ENCODE peak calls at places on chromosomes 4 and X, in four cellular contexts. P, Z, F and H are unnamed samples.

GRCh38 chrX:101619336-101619735 is 1.5 kb upstream of the ARMCX6 start:
- DNase-seq in Z (no peak), P (peak; percentile 22), F (peak; percentile 56), H (no peak)

GRCh38 chr4:47427936-47428335 is 35.6 kb downstream of the COMMD8 start:
- DNase-seq in F (no peak), P (no peak), Z (no peak), H (no peak)

GRCh38 chrX:119755981-119756533 is 2.3 kb upstream of the SOWAHD start:
- DNase-seq in Z (no peak), F (no peak), P (peak; percentile 73), H (no peak)

GRCh38 chrX:48460031-48460430 is 10.0 kb downstream of the SLC38A5 start:
- DNase-seq in F (no peak), P (no peak), Z (no peak), H (no peak)

GRCh38 chr4:138330531-138330930 is 88.4 kb upstream of the SLC7A11 start:
- DNase-seq in P (peak; percentile 27), Z (no peak), F (no peak), H (no peak)

GRCh38 chrX:102154218-102154860 is 1.4 kb downstream of the BEX5 start:
- DNase-seq in F (peak; percentile 31), P (no peak), Z (no peak), H (no peak)

GRCh38 chrX:155535866-155536265 is 76.9 kb downstream of the TMLHE start:
- DNase-seq in Z (no peak), P (peak; percentile 6), F (no peak), H (peak; percentile 0)

GRCh38 chr4:133592106-133592505 is 443.0 kb downstream of the PCDH10 start:
- DNase-seq in F (peak; percentile 2), P (no peak), Z (no peak), H (no peak)

GRCh38 chrX:20266810-20267598 is at the start of gene RPS6KA3:
- DNase-seq in F (peak; percentile 89), Z (peak; percentile 57), P (peak; percentile 79), H (peak; percentile 86)

GRCh38 chrX:24259544-24260240 is 54.2 kb downstream of the SUPT20HL2 start:
- DNase-seq in F (peak; percentile 79), P (peak; percentile 80), Z (peak; percentile 50), H (peak; percentile 79)

GRCh38 chr4:122205687-122206086 is 53.6 kb downstream of the BLTP1 start:
- DNase-seq in P (no peak), Z (no peak), F (no peak), H (no peak)

GRCh38 chr4:87950516-87950915 is 25.0 kb upstream of the SPP1 start:
- DNase-seq in P (no peak), Z (no peak), F (no peak), H (no peak)

GRCh38 chr4:87961993-87962791 is 13.3 kb upstream of the SPP1 start:
- DNase-seq in F (no peak), Z (no peak), P (peak; percentile 47), H (peak; percentile 69)

GRCh38 chr4:87953776-87954175 is 21.7 kb upstream of the SPP1 start:
- DNase-seq in P (no peak), F (no peak), Z (no peak), H (no peak)

GRCh38 chr4:87956501-87956900 is 19.0 kb upstream of the SPP1 start:
- DNase-seq in F (no peak), P (no peak), Z (no peak), H (no peak)
- H2AFZ ChIP-seq in F (no peak overlapping the region), P (no peak overlapping the region), Z (no peak overlapping the region), H (no peak overlapping the region)

DNA sequence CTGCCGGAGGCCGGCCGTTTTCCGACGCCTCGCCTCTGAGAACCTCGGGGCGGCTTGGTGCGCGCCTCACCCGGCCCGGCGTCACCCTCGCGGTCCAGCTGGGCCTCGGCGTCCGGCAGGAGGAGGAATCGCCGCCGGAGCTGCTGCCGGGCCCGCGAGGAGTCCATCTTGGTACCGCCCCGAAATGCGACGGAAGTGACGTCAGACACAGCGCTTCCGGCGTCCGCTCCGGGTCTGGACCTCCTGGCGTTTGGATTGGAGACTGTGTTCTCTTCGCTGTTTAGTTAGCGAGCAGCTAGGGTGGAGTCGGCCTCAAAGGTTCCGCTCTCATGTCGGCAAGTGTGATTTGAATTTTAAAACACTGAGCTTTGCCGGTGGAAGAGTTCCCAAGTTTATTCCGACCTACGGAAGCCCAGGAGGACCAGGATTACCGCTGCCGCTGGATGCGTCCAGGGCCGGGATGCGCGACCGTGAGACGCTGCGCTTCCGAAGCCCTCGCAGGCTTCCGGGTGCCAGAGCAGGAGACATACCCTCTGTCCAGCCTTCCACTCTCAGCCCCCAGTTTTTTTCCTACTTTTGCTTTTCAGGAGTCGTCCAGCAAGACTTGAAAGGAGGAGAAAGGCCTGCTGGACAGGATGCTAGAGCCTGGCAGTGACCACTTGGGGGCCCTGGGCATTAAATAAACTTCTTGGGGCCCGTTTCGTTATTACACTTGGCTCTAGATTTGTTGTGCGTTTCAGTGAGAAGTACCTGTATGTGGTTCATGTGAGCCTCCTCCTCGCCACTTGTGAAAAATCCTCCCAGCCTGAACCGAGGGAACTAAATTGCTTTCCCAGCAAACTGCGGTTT is at the start of gene TMEM128:
- DNase-seq in Z (peak; percentile 92), F (peak; percentile 96), P (peak; percentile 93), H (peak; percentile 97)
- H3K4me3 ChIP-seq in Z (peak within 1 kb of the TSS; percentile 94), F (peak within 1 kb of the TSS; percentile 92), P (peak within 1 kb of the TSS; percentile 90), H (peak within 1 kb of the TSS; percentile 84)

DNA sequence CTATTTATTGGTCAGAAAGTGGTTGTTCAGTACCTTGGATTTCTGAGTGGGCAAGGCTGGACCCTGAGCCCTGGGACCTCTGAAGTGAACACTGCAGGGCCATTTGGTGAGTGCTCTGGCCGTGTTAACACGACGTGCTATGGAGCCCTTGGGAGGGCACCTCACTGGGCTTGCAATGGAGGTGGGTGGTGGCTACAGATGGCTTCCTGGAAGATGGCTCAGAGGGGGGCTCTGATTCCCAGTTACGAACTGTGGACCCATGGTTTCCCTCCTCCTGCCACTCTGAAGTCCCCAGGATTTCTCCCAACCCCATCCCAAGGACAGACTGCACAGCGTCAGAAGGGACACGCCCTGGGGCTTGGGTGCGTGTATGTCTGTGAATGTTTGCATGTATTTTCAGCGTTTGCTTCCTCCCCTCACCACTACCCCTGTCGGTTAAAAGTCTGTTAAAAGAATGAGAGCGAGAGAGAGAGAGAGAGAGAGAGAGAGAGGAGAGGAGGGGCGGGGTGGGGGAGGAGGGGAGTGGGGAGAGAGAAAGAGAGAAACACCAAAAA is 3.7 kb upstream of the RHOH start:
- DNase-seq in F (no peak), Z (no peak), P (no peak), H (no peak)
- H3K4me2 ChIP-seq in F (peak overlapping the region; percentile 41), Z (no peak overlapping the region), P (no peak overlapping the region), H (no peak overlapping the region)

DNA sequence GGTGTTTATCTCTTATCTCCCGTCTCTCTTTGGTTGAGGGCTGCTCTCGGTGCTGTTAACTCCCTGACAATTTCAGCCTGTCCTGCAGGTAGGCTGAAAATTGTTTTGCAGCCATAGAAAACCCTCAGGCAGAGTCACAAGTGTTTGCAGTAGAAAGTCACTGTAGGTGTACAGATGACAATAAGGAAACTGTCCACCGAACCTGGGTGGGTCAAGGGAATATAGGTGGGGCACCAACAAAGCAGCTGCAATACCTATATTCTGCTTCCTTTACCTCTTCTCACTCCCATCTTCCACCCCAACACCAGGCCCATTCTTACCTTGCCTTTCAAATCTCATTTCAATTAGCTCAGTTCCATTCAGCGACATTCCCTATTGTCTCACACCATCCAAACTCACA is 381.8 kb downstream of the PPP1R2C start:
- DNase-seq in Z (no peak), F (no peak), P (no peak), H (no peak)
- H2AFZ ChIP-seq in Z (no peak overlapping the region), F (no peak overlapping the region), P (no peak overlapping the region), H (no peak overlapping the region)

DNA sequence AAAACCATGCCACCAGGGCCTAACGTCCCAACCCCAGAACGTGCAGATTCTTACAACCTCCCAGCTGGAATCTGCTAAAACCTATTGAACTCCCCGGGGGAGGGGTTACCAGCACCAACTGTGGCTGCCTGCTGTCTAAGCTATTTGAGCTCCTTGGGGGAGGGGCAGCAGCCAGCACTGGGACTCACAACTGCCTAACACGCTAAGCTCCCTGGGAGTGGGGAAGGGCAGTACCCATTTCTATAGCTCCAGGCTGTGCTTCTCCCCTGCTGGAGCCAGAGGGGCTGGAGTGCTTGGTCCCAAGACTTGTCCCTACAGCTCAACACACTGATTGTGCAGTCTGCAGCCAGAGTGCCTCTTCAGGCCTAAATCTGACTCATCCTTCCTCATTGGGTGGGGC is 459.8 kb upstream of the FGF16 start:
- DNase-seq in Z (no peak), F (peak; percentile 7), P (no peak), H (no peak)
- H3K4me3 ChIP-seq in Z (no peak overlapping the region), F (no peak overlapping the region), P (no peak overlapping the region), H (no peak overlapping the region)